ENCODE peak calls at places on chromosomes 5 and 9, in five cellular contexts. W, D, O, E and Q are unnamed samples.

GRCh38 chr9:34961574-34962480 is 3.7 kb downstream of the PHF24 start:
- DNase-seq in W (no peak), D (no peak), O (peak), E (no peak), Q (no peak)

GRCh38 chr9:134690301-134690751 is 48.7 kb downstream of the COL5A1 start:
- DNase-seq in W (no peak), D (no peak), O (no peak), E (peak), Q (peak)

GRCh38 chr5:113447651-113448050 is 12.9 kb upstream of the TSSK1B start:
- DNase-seq in W (no peak), D (no peak), O (no peak), E (no peak), Q (no peak)

GRCh38 chr5:104594850-104595249 is 1032.3 kb upstream of the NUDT12 start:
- DNase-seq in W (no peak), D (no peak), O (no peak), E (no peak), Q (no peak)

GRCh38 chr5:84724683-84725082 is 340.0 kb upstream of the EDIL3 start:
- DNase-seq in W (no peak), D (no peak), O (peak), E (no peak), Q (no peak)

GRCh38 chr5:14595189-14595588 is 13.6 kb downstream of the OTULINL start:
- DNase-seq in W (no peak), D (no peak), O (no peak), E (no peak), Q (no peak)

GRCh38 chr5:68074048-68074632 is 141.4 kb upstream of the PIK3R1 start:
- DNase-seq in W (no peak), D (no peak), O (no peak), E (no peak), Q (no peak)

GRCh38 chr5:120207139-120207538 is 257.0 kb upstream of the PRR16 start:
- DNase-seq in W (no peak), D (no peak), O (no peak), E (no peak), Q (no peak)

GRCh38 chr9:86328153-86328552 is 26.1 kb downstream of the TUT7 start:
- DNase-seq in W (no peak), D (no peak), O (no peak), E (no peak), Q (no peak)

GRCh38 chr5:20974423-20974822 is 986.4 kb upstream of the CDH18 start:
- DNase-seq in W (no peak), D (no peak), O (peak), E (no peak), Q (no peak)

GRCh38 chr9:6014668-6015270 is 655 bp downstream of the RANBP6 start:
- DNase-seq in W (no peak), D (no peak), O (peak), E (no peak), Q (no peak)

GRCh38 chr9:135070964-135071735 is 16.3 kb upstream of the OLFM1 start:
- DNase-seq in W (no peak), D (peak), O (no peak), E (no peak), Q (peak)